ENCODE peak calls at places on chromosomes 11 and 22, in six cellular contexts. W is foreskin keratinocyte, S is Calu3, L is endothelial cell of umbilical vein, T is GM10248, O is MCF 10A. E is an unnamed sample.

GRCh38 chr11:4677948-4678347 is 19.7 kb downstream of the OR51E2 start:
- DNase-seq in W (no peak), L (no peak), S (no peak), T (no peak), O (no peak), E (no peak)

GRCh38 chr11:109845437-109845836 is 247.8 kb upstream of the ZC3H12C start:
- DNase-seq in W (no peak), O (no peak), T (no peak), L (no peak), S (no peak), E (no peak)

GRCh38 chr11:126403658-126404057 is 48.2 kb downstream of the ST3GAL4 start:
- DNase-seq in W (no peak), T (no peak), O (peak; percentile 68), S (no peak), L (no peak), E (no peak)

GRCh38 chr11:215581-216037 is 8.1 kb downstream of the RIC8A start:
- DNase-seq in T (no peak), O (no peak), W (no peak), S (no peak), L (no peak), E (no peak)

GRCh38 chr22:46971141-46971775 is 208.8 kb downstream of the TBC1D22A start:
- DNase-seq in O (no peak), W (no peak), T (no peak), L (peak; percentile 98), S (no peak), E (no peak)

GRCh38 chr11:2365571-2366210 is 11.4 kb upstream of the CD81 start:
- DNase-seq in L (no peak), S (no peak), W (no peak), T (no peak), O (no peak), E (no peak)

GRCh38 chr11:13007702-13008435 is 1.2 kb upstream of the RASSF10 start:
- DNase-seq in S (peak; percentile 37), W (peak; percentile 85), L (no peak), O (no peak), T (no peak), E (no peak)

GRCh38 chr22:30609260-30610185 is 2.5 kb downstream of the TCN2 start:
- DNase-seq in W (peak; percentile 84), O (peak; percentile 77), S (peak; percentile 52), L (peak; percentile 82), T (peak; percentile 60), E (no peak)

GRCh38 chr11:99791354-99791753 is 770.6 kb downstream of the CNTN5 start:
- DNase-seq in W (no peak), O (no peak), L (no peak), T (no peak), S (no peak), E (no peak)

GRCh38 chr11:1983601-1983961 is 14.1 kb downstream of the H19 start:
- DNase-seq in W (no peak), O (no peak), S (no peak), L (no peak), T (no peak), E (no peak)

GRCh38 chr11:4167758-4168157 is 73.2 kb downstream of the RRM1 start:
- DNase-seq in O (no peak), S (no peak), T (no peak), L (no peak), W (no peak), E (no peak)

GRCh38 chr11:78365381-78365792 is 52.2 kb downstream of the GAB2 start:
- DNase-seq in S (peak; percentile 61), O (peak; percentile 18), L (no peak), T (no peak), W (peak; percentile 71), E (no peak)

GRCh38 chr22:47166446-47167016 is 404.1 kb downstream of the TBC1D22A start:
- DNase-seq in S (no peak), L (no peak), T (no peak), W (no peak), O (no peak), E (no peak)

GRCh38 chr22:17085277-17086091 is 684 bp downstream of the IL17RA start:
- DNase-seq in S (peak; percentile 24), T (no peak), L (no peak), O (peak; percentile 37), W (peak; percentile 6), E (no peak)

GRCh38 chr22:26708256-26709009 is 51.0 kb downstream of the MIAT start:
- DNase-seq in W (no peak), T (peak; percentile 40), O (no peak), S (no peak), L (no peak), E (no peak)

GRCh38 chr22:46122511-46122971 is 27.8 kb upstream of the PPARA start:
- DNase-seq in W (no peak), O (peak; percentile 69), T (peak; percentile 90), L (peak; percentile 43), S (peak; percentile 83), E (peak; percentile 70)

GRCh38 chr11:91813263-91813662 is 411.4 kb upstream of the FAT3 start:
- DNase-seq in T (no peak), S (no peak), L (no peak), O (no peak), W (no peak), E (no peak)

GRCh38 chr22:29454186-29454745 is 15.9 kb downstream of the RFPL1 start:
- DNase-seq in S (no peak), W (no peak), O (no peak), L (no peak), T (no peak), E (no peak)

GRCh38 chr11:83778598-83778997 is 492.4 kb upstream of the CCDC90B start:
- DNase-seq in L (no peak), O (no peak), W (peak; percentile 74), S (no peak), T (no peak), E (no peak)

GRCh38 chr11:36817336-36817965 is 219.4 kb upstream of the RAG2 start:
- DNase-seq in W (peak; percentile 56), T (no peak), L (no peak), S (peak; percentile 66), O (peak; percentile 81), E (no peak)

GRCh38 chr22:45284705-45285305 is at the start of gene UPK3A:
- DNase-seq in S (peak; percentile 93), L (peak; percentile 30), W (no peak), T (peak; percentile 53), O (no peak), E (no peak)

GRCh38 chr22:37589607-37590006 is 9.7 kb upstream of the LGALS2 start:
- DNase-seq in T (no peak), S (no peak), L (no peak), O (no peak), W (no peak), E (no peak)

DNA sequence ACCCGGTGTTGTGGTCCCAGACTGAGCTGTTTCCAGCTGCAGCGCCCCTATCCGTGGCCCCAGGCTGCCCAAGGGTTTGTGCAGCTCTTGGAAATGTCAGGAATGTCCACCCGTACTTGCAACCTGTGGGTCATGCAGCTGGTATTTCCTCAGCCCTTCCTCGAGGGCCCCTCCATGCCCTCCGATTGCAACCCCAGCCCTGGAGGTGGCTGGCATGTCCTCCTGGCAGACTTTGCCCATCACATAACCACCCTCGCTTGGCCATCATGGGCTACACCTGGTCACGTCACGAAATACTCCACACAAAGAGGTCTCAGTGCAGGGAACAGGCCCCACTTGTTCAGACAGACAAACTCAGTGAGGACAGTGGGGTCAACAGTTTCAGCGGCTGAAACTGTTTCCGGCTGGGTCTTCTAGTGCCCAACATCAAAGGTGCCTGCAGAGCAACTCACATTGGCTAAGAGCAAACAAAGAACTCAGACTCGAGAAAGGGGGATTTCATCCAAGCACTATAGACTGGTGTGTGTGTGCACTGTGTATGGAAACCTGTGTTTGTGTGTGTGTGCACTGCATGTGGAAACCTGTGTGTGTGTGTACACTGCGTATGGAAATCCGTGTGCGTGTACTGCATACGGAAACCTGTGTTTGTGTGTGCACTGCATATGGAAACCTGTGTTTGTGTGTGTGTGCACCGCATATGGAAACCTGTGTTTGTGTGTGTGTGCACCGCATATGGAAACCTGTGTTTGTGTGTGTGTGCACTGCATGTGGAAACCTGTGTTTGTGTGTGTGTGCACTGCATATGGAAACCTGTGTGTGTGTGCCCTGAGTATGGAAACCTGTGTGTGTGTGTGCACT is 72.8 kb upstream of the CCND1 start:
- DNase-seq in S (no peak), O (no peak), T (no peak), W (no peak), L (no peak), E (no peak)
- TF ChIP-seq CTCF in S (no peak), O (no peak), T (no peak), W (no peak), L (no peak), E (no peak)

GRCh38 chr22:23278883-23279675 is 98.8 kb downstream of the BCR start:
- DNase-seq in S (peak; percentile 76), O (peak; percentile 96), T (no peak), W (peak; percentile 84), L (peak; percentile 20), E (no peak)
- TF ChIP-seq CTCF in S (no peak), O (no peak), T (no peak), W (no peak), L (no peak), E (no peak)

DNA sequence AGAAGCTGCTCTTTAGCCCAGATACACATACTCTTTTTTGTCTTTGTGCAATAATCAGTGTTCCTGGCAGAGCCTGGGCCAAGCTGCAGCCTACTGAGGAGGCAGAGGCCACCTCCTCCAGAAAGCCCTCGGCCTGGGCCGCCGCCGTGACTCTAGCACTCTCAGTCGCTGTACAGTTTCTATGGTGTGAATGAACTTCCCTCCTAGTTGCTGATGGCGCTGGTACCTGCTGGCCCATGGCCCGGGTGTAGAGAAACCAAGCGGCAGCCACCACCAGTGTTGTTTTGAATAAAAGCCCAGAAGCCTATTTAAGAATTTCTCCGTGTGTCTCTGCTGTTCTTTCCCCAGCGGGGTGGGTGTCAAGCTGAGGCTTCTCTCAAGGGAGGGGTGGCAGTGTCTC is 118.9 kb downstream of the CACNA1I start:
- DNase-seq in L (no peak), S (no peak), O (no peak), T (no peak), W (no peak), E (no peak)
- TF ChIP-seq CTCF in L (no peak), S (no peak), O (no peak), T (no peak), W (no peak), E (no peak)

GRCh38 chr11:31236052-31236652 is 133.4 kb downstream of the DCDC1 start:
- DNase-seq in O (peak; percentile 24), T (no peak), W (no peak), L (peak; percentile 14), S (no peak), E (no peak)
- TF ChIP-seq CTCF in O (peak; percentile 50), T (peak; percentile 38), W (peak; percentile 66), L (no peak), S (no peak), E (peak; percentile 59)

DNA sequence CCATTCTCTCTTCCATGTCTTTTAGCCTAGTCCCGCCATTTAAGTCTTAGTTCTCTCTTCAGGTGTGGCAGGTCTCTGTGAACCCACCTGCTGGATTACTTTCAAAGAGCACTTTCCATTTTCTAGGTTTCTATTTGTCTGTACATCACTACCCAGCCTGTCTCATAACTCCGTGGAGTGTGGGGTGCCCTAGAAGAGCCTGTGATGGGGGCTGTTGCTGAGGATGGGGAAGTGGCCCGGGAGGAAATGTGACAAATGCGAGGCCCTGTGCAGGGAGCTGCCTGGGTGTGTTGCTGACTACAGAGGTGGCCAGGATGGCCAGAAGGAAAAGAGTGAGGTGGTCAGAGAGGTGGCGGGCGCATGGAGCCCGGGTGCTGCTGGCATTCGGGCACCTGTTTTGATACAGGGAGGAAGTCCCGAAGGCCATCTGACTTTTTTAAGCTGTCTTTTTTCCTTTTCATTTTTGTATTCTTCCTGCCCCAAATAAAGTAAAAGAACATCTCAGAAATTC is 10.7 kb downstream of the DGCR8 start:
- DNase-seq in T (no peak), O (no peak), S (no peak), L (no peak), W (no peak), E (no peak)
- TF ChIP-seq CTCF in T (no peak), O (no peak), S (no peak), L (no peak), W (no peak), E (no peak)